ENCODE peak calls at places on chromosomes 13 and 19, in seven cellular contexts. T, Z, S, R, J, V and G are unnamed samples.

GRCh38 chr19:54616840-54617560 is 13.3 kb upstream of the LILRB1 start:
- DNase-seq in T (no peak), Z (no peak), S (no peak), R (no peak), J (no peak), V (no peak), G (no peak)

GRCh38 chr13:93736909-93737308 is 510.3 kb downstream of the GPC6 start:
- DNase-seq in T (no peak), Z (no peak), S (no peak), R (no peak), J (no peak), V (no peak), G (no peak)

GRCh38 chr19:45901432-45901903 is 945 bp downstream of the MYPOP start:
- DNase-seq in T (no peak), Z (peak; percentile 85), S (peak; percentile 32), R (peak; percentile 31), J (peak; percentile 77), V (peak; percentile 54), G (peak; percentile 73)

GRCh38 chr13:20721454-20722357 is 18.2 kb downstream of the IL17D start:
- DNase-seq in T (no peak), Z (peak; percentile 87), S (peak; percentile 67), R (no peak), J (peak; percentile 80), V (no peak), G (peak; percentile 82)

GRCh38 chr19:49894011-49894664 is 2.5 kb downstream of the IL4I1 start:
- DNase-seq in T (no peak), Z (no peak), S (no peak), R (no peak), J (no peak), V (no peak), G (no peak)

GRCh38 chr13:35858665-35859064 is 272.5 kb downstream of the DCLK1 start:
- DNase-seq in T (no peak), Z (no peak), S (no peak), R (no peak), J (no peak), V (no peak), G (no peak)

GRCh38 chr19:29404951-29405727 is 120.7 kb upstream of the VSTM2B start:
- DNase-seq in T (no peak), Z (no peak), S (peak; percentile 79), R (peak; percentile 88), J (no peak), V (no peak), G (peak; percentile 71)

GRCh38 chr19:35559281-35559659 is 4.2 kb downstream of the ATP4A start:
- DNase-seq in T (no peak), Z (peak; percentile 63), S (no peak), R (no peak), J (no peak), V (no peak), G (no peak)

GRCh38 chr19:45784096-45784495 is 1.8 kb upstream of the DMPK start:
- DNase-seq in T (no peak), Z (no peak), S (no peak), R (no peak), J (no peak), V (no peak), G (peak; percentile 45)

GRCh38 chr19:17205237-17206140 is 9.7 kb upstream of the USE1 start:
- DNase-seq in T (peak; percentile 80), Z (no peak), S (peak; percentile 85), R (no peak), J (peak; percentile 55), V (peak; percentile 68), G (peak; percentile 92)

GRCh38 chr19:1671716-1672037 is 19.3 kb upstream of the TCF3 start:
- DNase-seq in T (no peak), Z (no peak), S (no peak), R (no peak), J (no peak), V (peak; percentile 45), G (no peak)

GRCh38 chr19:11982526-11982925 is 17.7 kb downstream of the ZNF763 start:
- DNase-seq in T (no peak), Z (no peak), S (no peak), R (no peak), J (no peak), V (no peak), G (no peak)

GRCh38 chr19:12484011-12484370 is 625 bp downstream of the ZNF709 start:
- DNase-seq in T (no peak), Z (no peak), S (no peak), R (no peak), J (no peak), V (no peak), G (no peak)

GRCh38 chr19:27691991-27692390 is 1521.0 kb downstream of the UQCRFS1 start:
- DNase-seq in T (no peak), Z (no peak), S (no peak), R (no peak), J (no peak), V (no peak), G (no peak)

GRCh38 chr13:46179576-46180368 is 2.2 kb downstream of the LCP1 start:
- DNase-seq in T (peak; percentile 52), Z (no peak), S (no peak), R (no peak), J (peak; percentile 25), V (no peak), G (no peak)

GRCh38 chr13:48291730-48292129 is 11.8 kb upstream of the RB1 start:
- DNase-seq in T (no peak), Z (no peak), S (no peak), R (no peak), J (no peak), V (no peak), G (no peak)